ENCODE peak calls at places on chromosomes 11 and 22, in seven cellular contexts. P is germinal center; J is activated CD4-positive, alpha-beta T cell treated with anti-CD3 and anti-CD28 coated beads, Interleukin-2, amount 50 U/mL, for 48 hours; H is NCI-H2171; A is stimulated activated CD4-positive, alpha-beta T cell treated with anti-CD3 and anti-CD28 coated beads, Interleukin-4, amount 100 ng/mL, for 48 hours; I is HS-27A; M is dermis microvascular lymphatic vessel endothelial cell. S is an unnamed sample.
A peak's percentile ranks its signal among the peaks of the same experiment; 100 is the strongest.

GRCh38 chr22:23401111-23401909 is 178.8 kb downstream of the IGLL1 start:
- DNase-seq in P (no peak), J (no peak), H (no peak), A (no peak), I (peak; percentile 58), M (no peak), S (no peak)

GRCh38 chr11:120562806-120563425 is 51.4 kb downstream of the GRIK4 start:
- DNase-seq in P (no peak), J (no peak), H (no peak), A (no peak), I (no peak), M (no peak), S (no peak)

GRCh38 chr11:10379871-10380568 is 75.0 kb upstream of the AMPD3 start:
- DNase-seq in P (no peak), J (no peak), H (no peak), A (no peak), I (no peak), M (no peak), S (no peak)

GRCh38 chr11:64624869-64625481 is 34.0 kb downstream of the SLC22A12 start:
- DNase-seq in P (peak; percentile 36), J (no peak), H (no peak), A (no peak), I (no peak), M (no peak), S (no peak)

GRCh38 chr11:10358696-10359095 is 53.8 kb downstream of the ADM start:
- DNase-seq in P (no peak), J (no peak), H (no peak), A (no peak), I (no peak), M (no peak), S (no peak)

GRCh38 chr11:123251656-123252344 is 56.8 kb upstream of the CLMP start:
- DNase-seq in P (no peak), J (no peak), H (no peak), A (no peak), I (no peak), M (no peak), S (peak; percentile 69)

GRCh38 chr22:45207981-45208664 is 32.6 kb downstream of the KIAA0930 start:
- DNase-seq in P (no peak), J (no peak), H (no peak), A (no peak), I (no peak), M (peak; percentile 52), S (no peak)

GRCh38 chr11:65351511-65351910 is 3.0 kb upstream of the TIGD3 start:
- DNase-seq in P (no peak), J (no peak), H (no peak), A (no peak), I (no peak), M (no peak), S (no peak)

GRCh38 chr22:19691721-19692341 is 22.5 kb upstream of the SEPTIN5 start:
- DNase-seq in P (no peak), J (no peak), H (no peak), A (no peak), I (peak; percentile 24), M (no peak), S (no peak)

GRCh38 chr11:83195176-83195531 is 1.6 kb downstream of the ANKRD42 start:
- DNase-seq in P (peak; percentile 6), J (no peak), H (no peak), A (no peak), I (no peak), M (no peak), S (no peak)

GRCh38 chr11:66725646-66726045 is 3.4 kb downstream of the SPTBN2 start:
- DNase-seq in P (no peak), J (no peak), H (no peak), A (no peak), I (no peak), M (no peak), S (no peak)